ENCODE peak calls at places on chromosomes 11 and 22, in four cellular contexts. X is fibroblast of lung, G is H1, A is H9. Y is an unnamed sample.

GRCh38 chr11:10587995-10588394 is 19.5 kb upstream of the LYVE1 start:
- DNase-seq in G (no peak), A (no peak), X (no peak), Y (no peak)

GRCh38 chr11:128809128-128809527 is 58.0 kb downstream of the KCNJ1 start:
- DNase-seq in A (no peak), X (no peak), G (no peak), Y (no peak)

GRCh38 chr22:44569516-44569915 is 71.5 kb upstream of the RTL6 start:
- DNase-seq in G (no peak), X (no peak), A (no peak), Y (no peak)

GRCh38 chr11:121337740-121338272 is 45.2 kb downstream of the SC5D start:
- DNase-seq in X (no peak), A (no peak), G (no peak), Y (no peak)

GRCh38 chr11:73350908-73351636 is 25.1 kb upstream of the RELT start:
- DNase-seq in X (peak), A (peak), G (no peak), Y (peak)

GRCh38 chr22:46150615-46151423 is 493 bp downstream of the PPARA start:
- DNase-seq in G (no peak), A (peak), X (no peak), Y (no peak)

GRCh38 chr11:39741066-39741465 is 1718.4 kb downstream of the LRRC4C start:
- DNase-seq in G (no peak), X (no peak), A (no peak), Y (peak)

GRCh38 chr11:23620617-23621016 is 760.3 kb upstream of the CCDC179 start:
- DNase-seq in X (no peak), G (no peak), A (no peak), Y (peak)

GRCh38 chr11:94106699-94107098 is 21.9 kb upstream of the PANX1 start:
- DNase-seq in G (no peak), X (peak), A (no peak), Y (no peak)

GRCh38 chr11:32267679-32268187 is 167.6 kb downstream of the WT1 start:
- DNase-seq in G (no peak), X (no peak), A (no peak), Y (no peak)

GRCh38 chr22:23251445-23252093 is 71.3 kb downstream of the BCR start:
- DNase-seq in G (no peak), X (no peak), A (no peak), Y (peak)

GRCh38 chr11:95149659-95150294 is 60.1 kb downstream of the ENDOD1 start:
- DNase-seq in G (no peak), X (no peak), A (peak), Y (peak)

GRCh38 chr11:25065711-25066110 is 568.9 kb downstream of the LUZP2 start:
- DNase-seq in A (no peak), G (no peak), X (peak), Y (peak)

GRCh38 chr11:8283510-8284272 is 20.0 kb upstream of the LMO1 start:
- DNase-seq in G (no peak), X (no peak), A (peak), Y (no peak)

GRCh38 chr11:114197799-114198500 is 98.2 kb upstream of the NNMT start:
- DNase-seq in G (no peak), A (no peak), X (peak), Y (peak)

GRCh38 chr22:26547426-26547825 is 35.2 kb upstream of the TFIP11 start:
- DNase-seq in G (no peak), X (no peak), A (no peak), Y (no peak)

GRCh38 chr11:5499671-5500070 is 10.1 kb downstream of the UBQLN3 start:
- DNase-seq in G (no peak), A (no peak), X (no peak), Y (no peak)

GRCh38 chr11:15275141-15275540 is 160.4 kb downstream of the INSC start:
- DNase-seq in A (no peak), X (no peak), G (no peak), Y (no peak)

GRCh38 chr11:72144807-72145565 is 9.5 kb downstream of the FOLR3 start:
- DNase-seq in G (no peak), A (no peak), X (peak), Y (peak)

GRCh38 chr22:32668254-32669094 is 133.0 kb upstream of the TIMP3 start:
- DNase-seq in G (no peak), X (no peak), A (no peak), Y (no peak)

GRCh38 chr11:2380807-2381350 is 3.8 kb downstream of the CD81 start:
- DNase-seq in X (peak), A (no peak), G (no peak), Y (no peak)

GRCh38 chr11:95078526-95078925 is 11.1 kb upstream of the ENDOD1 start:
- DNase-seq in A (no peak), X (no peak), G (no peak), Y (peak)

GRCh38 chr11:127106142-127106541 is 105.6 kb upstream of the KIRREL3 start:
- DNase-seq in G (no peak), X (no peak), A (no peak), Y (no peak)

GRCh38 chr11:66497206-66497605 is 13.2 kb upstream of the BBS1 start:
- DNase-seq in G (no peak), X (no peak), A (no peak), Y (no peak)

GRCh38 chr22:42921301-42921700 is 64.2 kb upstream of the ARFGAP3 start:
- DNase-seq in X (no peak), G (no peak), A (no peak), Y (no peak)

GRCh38 chr11:131893988-131894387 is 523.6 kb downstream of the NTM start:
- DNase-seq in A (no peak), X (no peak), G (no peak), Y (no peak)

GRCh38 chr22:46673205-46673604 is 53.0 kb downstream of the GRAMD4 start:
- DNase-seq in A (no peak), X (no peak), G (no peak), Y (no peak)

GRCh38 chr11:13923716-13924650 is 38.5 kb upstream of the SPON1 start:
- DNase-seq in X (no peak), G (no peak), A (no peak), Y (peak)

GRCh38 chr11:114316980-114317675 is 20.9 kb downstream of the NNMT start:
- DNase-seq in A (no peak), G (no peak), X (no peak), Y (no peak)

DNA sequence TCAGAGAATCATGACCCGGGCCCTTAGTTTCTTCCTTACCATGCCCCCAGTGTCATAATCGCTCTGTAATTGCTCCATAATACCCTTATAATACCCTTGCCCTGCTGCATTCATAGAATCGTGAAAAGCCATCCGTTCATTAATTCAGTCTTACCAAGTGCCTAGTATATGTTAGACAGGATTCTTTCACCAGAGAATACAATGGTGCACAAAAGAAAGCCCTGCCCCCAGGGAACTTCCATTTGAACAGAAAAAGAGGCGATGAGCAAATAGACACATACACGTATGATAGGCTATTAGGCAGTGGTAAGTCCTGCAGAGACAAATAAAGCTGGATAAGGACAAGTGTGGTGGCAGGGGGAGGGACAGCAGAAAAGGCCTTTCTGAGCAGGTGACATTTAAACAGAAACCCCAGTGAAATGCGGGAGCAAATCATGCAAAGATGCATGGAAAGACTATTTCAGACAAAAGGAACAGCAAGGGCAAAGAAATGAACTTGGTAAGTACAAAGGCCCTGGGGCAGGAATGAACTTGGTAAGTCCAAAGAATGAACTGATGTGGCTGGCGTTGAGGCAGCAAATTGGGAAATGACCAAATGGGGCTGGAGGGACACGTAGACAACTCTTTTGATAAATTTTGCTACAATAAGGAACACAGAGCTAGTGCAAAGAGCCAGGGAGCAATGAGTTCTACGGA is 74.6 kb upstream of the CREB3L1 start:
- DNase-seq in G (no peak), A (no peak), X (no peak), Y (no peak)
- H2AFZ ChIP-seq in G (peak), A (no peak), X (no peak), Y (no peak)

GRCh38 chr22:17368727-17369552 is at the start of gene CECR2:
- DNase-seq in G (peak), X (peak), A (peak), Y (no peak)

GRCh38 chr22:17369553-17370035 is 334 bp downstream of the CECR2 start:
- DNase-seq in A (peak), X (peak), G (no peak), Y (no peak)

GRCh38 chr22:17370766-17371181 is 1.5 kb downstream of the CECR2 start:
- DNase-seq in G (no peak), A (no peak), X (peak), Y (no peak)

GRCh38 chr22:17371446-17371845 is 2.2 kb downstream of the CECR2 start:
- DNase-seq in G (no peak), A (no peak), X (no peak), Y (no peak)

GRCh38 chr22:17370036-17370765 is 941 bp downstream of the CECR2 start:
- DNase-seq in A (no peak), G (no peak), X (peak), Y (no peak)
- H2AFZ ChIP-seq in A (no peak), G (no peak), X (no peak), Y (no peak)

GRCh38 chr11:115322553-115323203 is 181.5 kb downstream of the CADM1 start:
- DNase-seq in A (no peak), X (no peak), G (no peak), Y (no peak)
- H2AFZ ChIP-seq in A (no peak), X (no peak), G (no peak), Y (no peak)

GRCh38 chr11:457071-457760 is 7.1 kb downstream of the PTDSS2 start:
- DNase-seq in G (no peak), X (no peak), A (no peak), Y (no peak)
- H2AFZ ChIP-seq in G (no peak), X (no peak), A (no peak), Y (no peak)

GRCh38 chr22:36551096-36551495 is 22.1 kb upstream of the EIF3D start:
- DNase-seq in A (no peak), G (no peak), X (no peak), Y (no peak)

GRCh38 chr22:36549033-36549432 is 20.1 kb upstream of the EIF3D start:
- DNase-seq in X (no peak), G (no peak), A (no peak), Y (no peak)

GRCh38 chr22:36554101-36554500 is 25.1 kb upstream of the EIF3D start:
- DNase-seq in G (no peak), X (no peak), A (peak), Y (no peak)

GRCh38 chr22:36548606-36549005 is 19.6 kb upstream of the EIF3D start:
- DNase-seq in X (no peak), G (no peak), A (peak), Y (no peak)

GRCh38 chr22:36552300-36552699 is 23.3 kb upstream of the EIF3D start:
- DNase-seq in A (no peak), G (no peak), X (no peak), Y (no peak)
- H2AFZ ChIP-seq in A (no peak), G (no peak), X (no peak), Y (no peak)

GRCh38 chr11:27214713-27215112 is 148.3 kb downstream of the CCDC34 start:
- DNase-seq in G (no peak), A (no peak), X (no peak), Y (no peak)
- H2AFZ ChIP-seq in G (no peak), A (no peak), X (no peak), Y (no peak)

GRCh38 chr11:86147004-86147403 is 78.1 kb upstream of the PICALM start:
- DNase-seq in G (no peak), A (no peak), X (no peak), Y (no peak)
- H2AFZ ChIP-seq in G (no peak), A (no peak), X (no peak), Y (no peak)

DNA sequence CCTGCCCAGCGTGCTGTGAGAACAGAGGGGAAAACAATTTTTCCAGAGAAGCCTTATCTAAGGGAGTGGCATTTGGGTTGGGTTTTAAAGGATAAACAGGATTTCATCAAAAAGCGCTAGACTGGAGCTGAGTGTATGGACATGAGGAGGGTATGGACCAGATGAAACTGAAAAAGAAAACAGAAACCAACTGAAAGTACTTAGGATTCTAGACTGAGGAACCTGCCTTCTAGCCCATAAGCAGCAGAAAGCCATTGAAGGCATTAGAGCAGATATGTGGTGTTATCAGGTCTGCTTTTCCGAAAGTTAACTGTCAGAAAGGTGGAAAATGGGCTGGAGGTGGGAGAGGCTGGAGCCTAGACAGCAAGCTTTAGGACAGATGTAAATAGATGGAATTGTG is 340.0 kb upstream of the MPPED2 start:
- DNase-seq in G (no peak), X (no peak), A (no peak), Y (no peak)
- H2AFZ ChIP-seq in G (no peak), X (no peak), A (no peak), Y (no peak)

DNA sequence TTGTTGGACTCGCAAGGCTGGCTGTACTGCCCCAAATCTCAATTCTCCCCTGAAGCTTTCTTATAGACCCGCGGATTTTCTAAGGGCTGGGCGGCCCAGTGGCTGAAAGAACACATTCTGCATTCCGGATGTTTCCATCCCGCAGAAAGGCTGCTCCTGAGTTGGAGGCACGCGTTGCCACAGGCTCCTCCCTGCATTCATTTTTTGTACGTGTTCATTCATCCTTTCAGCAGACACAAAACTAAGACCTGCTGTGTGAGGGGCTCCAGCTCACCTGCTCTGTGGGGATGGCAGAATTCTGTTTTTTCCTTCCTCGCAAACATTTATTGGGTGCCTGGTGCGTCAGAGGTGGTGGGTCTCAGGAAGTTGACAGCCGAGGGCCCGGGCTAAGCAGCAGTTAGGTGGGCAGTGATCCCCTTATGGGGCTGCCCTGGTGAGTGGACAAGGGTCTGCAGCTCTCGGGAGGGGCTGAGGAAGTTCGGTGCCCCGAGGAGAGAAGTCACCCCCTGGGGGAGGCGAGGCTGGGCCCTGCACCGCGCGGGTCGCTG is 23.7 kb downstream of the SHANK3 start:
- DNase-seq in G (no peak), A (no peak), X (no peak), Y (no peak)
- H2AFZ ChIP-seq in G (no peak), A (no peak), X (no peak), Y (no peak)

GRCh38 chr22:19687561-19688300 is 26.6 kb upstream of the SEPTIN5 start:
- DNase-seq in G (no peak), A (no peak), X (no peak), Y (no peak)
- H2AFZ ChIP-seq in G (no peak), A (no peak), X (no peak), Y (no peak)